ENCODE peak calls at places on chromosomes 11 and 22, in four cellular contexts. X is GM23338, B is hepatocyte, L is HCT116. K is an unnamed sample.

GRCh38 chr11:117616979-117617378 is 180.0 kb downstream of the DSCAML1 start:
- DNase-seq in X (no peak), B (no peak), L (no peak), K (no peak)

GRCh38 chr11:94400839-94401772 is at the start of gene GPR83:
- DNase-seq in X (peak), B (peak), L (no peak), K (no peak)

GRCh38 chr11:44557464-44557863 is 8.0 kb upstream of the CD82 start:
- DNase-seq in X (no peak), B (no peak), L (no peak), K (no peak)

GRCh38 chr11:113241190-113242051 is 73.0 kb upstream of the TTC12 start:
- DNase-seq in X (no peak), B (no peak), L (no peak), K (no peak)

GRCh38 chr11:93740031-93740801 is 1.1 kb downstream of the TAF1D start:
- DNase-seq in X (peak), B (peak), L (no peak), K (no peak)

GRCh38 chr11:70556884-70557741 is 158.8 kb downstream of the CTTN start:
- DNase-seq in X (no peak), B (peak), L (peak), K (no peak)

GRCh38 chr11:114250993-114251796 is 45.0 kb upstream of the NNMT start:
- DNase-seq in X (peak), B (no peak), L (no peak), K (no peak)

GRCh38 chr22:17631076-17631565 is 2.6 kb upstream of the ATP6V1E1 start:
- DNase-seq in X (no peak), B (no peak), L (no peak), K (no peak)

GRCh38 chr11:77267910-77268309 is 33.6 kb downstream of the GDPD4 start:
- DNase-seq in X (no peak), B (no peak), L (no peak), K (no peak)

GRCh38 chr11:27390959-27391326 is 27.9 kb upstream of the CCDC34 start:
- DNase-seq in X (no peak), B (no peak), L (no peak), K (no peak)

GRCh38 chr11:41245704-41246398 is 213.6 kb downstream of the LRRC4C start:
- DNase-seq in X (peak), B (no peak), L (no peak), K (no peak)

GRCh38 chr11:111913997-111914396 is 1.5 kb downstream of the HSPB2 start:
- DNase-seq in X (no peak), B (no peak), L (no peak), K (no peak)

GRCh38 chr22:22124374-22124773 is 120.2 kb upstream of the VPREB1 start:
- DNase-seq in X (no peak), B (no peak), L (no peak), K (no peak)

GRCh38 chr11:90294526-90294925 is 71.7 kb upstream of the CHORDC1 start:
- DNase-seq in X (no peak), B (no peak), L (no peak), K (no peak)

GRCh38 chr11:69088676-69089146 is 40.0 kb downstream of the TPCN2 start:
- DNase-seq in X (peak), B (peak), L (peak), K (peak)

GRCh38 chr11:2886191-2886894 is 768 bp upstream of the CDKN1C start:
- DNase-seq in X (peak), B (peak), L (no peak), K (no peak)

GRCh38 chr11:35541621-35542375 is 16.4 kb upstream of the PAMR1 start:
- DNase-seq in X (no peak), B (peak), L (no peak), K (no peak)

GRCh38 chr22:47046411-47047065 is 284.1 kb downstream of the TBC1D22A start:
- DNase-seq in X (no peak), B (no peak), L (no peak), K (no peak)

GRCh38 chr22:45889539-45890350 is 87.2 kb downstream of the WNT7B start:
- DNase-seq in X (peak), B (no peak), L (no peak), K (no peak)

GRCh38 chr11:11389238-11389637 is 36.2 kb upstream of the CSNK2A3 start:
- DNase-seq in X (no peak), B (no peak), L (no peak), K (no peak)

GRCh38 chr11:74453373-74453975 is 13.9 kb downstream of the KCNE3 start:
- DNase-seq in X (peak), B (peak), L (peak), K (no peak)

GRCh38 chr11:105000167-105000566 is 22.8 kb downstream of the CASP5 start:
- DNase-seq in X (peak), B (no peak), L (peak), K (no peak)

GRCh38 chr11:134950692-134951304 is 538.8 kb upstream of the B3GAT1 start:
- DNase-seq in X (no peak), B (no peak), L (no peak), K (no peak)

GRCh38 chr11:120793150-120793549 is 230.8 kb upstream of the TBCEL start:
- DNase-seq in X (no peak), B (no peak), L (no peak), K (no peak)

GRCh38 chr11:33775832-33776231 is 1.5 kb upstream of the FBXO3 start:
- DNase-seq in X (no peak), B (no peak), L (no peak), K (no peak)

GRCh38 chr22:21448627-21449416 is 18.4 kb upstream of the TMEM191C start:
- DNase-seq in X (no peak), B (no peak), L (no peak), K (no peak)

GRCh38 chr11:90555477-90555876 is 332.6 kb upstream of the CHORDC1 start:
- DNase-seq in X (no peak), B (no peak), L (no peak), K (no peak)

GRCh38 chr11:4865855-4866254 is 15.8 kb upstream of the OR51T1 start:
- DNase-seq in X (no peak), B (no peak), L (no peak), K (no peak)

GRCh38 chr11:62193954-62194353 is 3.9 kb downstream of the SCGB1D1 start:
- DNase-seq in X (peak), B (peak), L (no peak), K (no peak)

GRCh38 chr11:10899542-10899830 is 41.6 kb upstream of the ZBED5 start:
- DNase-seq in X (no peak), B (peak), L (no peak), K (no peak)

GRCh38 chr22:36701166-36701713 is 2.3 kb downstream of the CACNG2 start:
- DNase-seq in X (no peak), B (no peak), L (no peak), K (no peak)

GRCh38 chr11:18792066-18792591 is 531 bp upstream of the PTPN5 start:
- DNase-seq in X (peak), B (no peak), L (no peak), K (no peak)
- TF ChIP-seq EZH2 in X (no peak), B (no peak), L (no peak), K (no peak)

GRCh38 chr11:13009476-13009920 is 382 bp downstream of the RASSF10 start:
- DNase-seq in X (no peak), B (no peak), L (no peak), K (no peak)
- TF ChIP-seq EZH2 in X (no peak), B (no peak), L (no peak), K (no peak)

GRCh38 chr11:13965337-13965736 is 2.8 kb downstream of the SPON1 start:
- DNase-seq in X (peak), B (peak), L (no peak), K (no peak)

GRCh38 chr11:13963169-13963948 is 836 bp downstream of the SPON1 start:
- DNase-seq in X (peak), B (peak), L (no peak), K (no peak)

GRCh38 chr11:13964771-13965074 is 2.2 kb downstream of the SPON1 start:
- DNase-seq in X (no peak), B (no peak), L (no peak), K (no peak)

GRCh38 chr11:13962562-13963168 is at the start of gene SPON1:
- DNase-seq in X (peak), B (peak), L (no peak), K (no peak)

DNA sequence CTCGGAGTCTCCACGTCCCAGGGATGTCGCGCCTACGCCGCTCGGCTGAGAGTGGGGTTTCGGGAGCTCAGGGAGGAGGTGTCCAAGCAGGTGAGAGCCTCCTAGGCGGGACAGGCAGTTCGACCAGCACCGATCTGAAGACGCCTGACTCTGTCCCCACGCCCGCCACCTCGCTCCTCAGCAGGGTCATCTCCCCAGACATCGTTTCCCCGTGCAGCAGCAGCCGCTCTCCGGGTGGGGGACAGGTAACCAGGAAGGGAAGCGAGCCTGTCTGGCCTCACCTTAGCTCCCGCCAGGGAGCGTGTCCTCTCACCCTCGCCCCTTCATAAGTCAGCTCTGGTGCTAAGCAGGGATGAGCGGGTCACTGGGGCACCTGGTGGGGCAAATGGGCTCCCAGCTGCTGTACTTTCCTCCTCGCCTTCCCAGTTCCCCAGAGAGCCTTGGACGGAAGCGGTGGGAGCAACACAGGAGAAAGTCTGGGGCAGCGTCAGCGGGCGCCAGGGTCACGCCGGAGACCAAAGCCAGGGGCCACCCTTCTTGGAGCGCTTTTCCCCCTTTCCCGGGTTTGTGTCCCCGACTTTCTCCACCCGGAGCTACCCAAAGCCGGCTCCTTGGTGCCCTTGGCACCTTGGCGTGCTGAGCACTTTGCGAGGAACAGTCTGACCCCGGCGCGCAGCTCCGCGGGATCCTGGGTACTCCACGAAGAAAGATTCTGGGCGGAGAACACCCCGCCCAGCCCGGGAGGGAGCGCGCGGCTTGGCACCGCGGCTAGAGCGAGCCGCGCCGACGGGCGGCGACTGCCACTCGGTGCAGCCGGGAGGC is 1.6 kb downstream of the SPON1 start:
- DNase-seq in X (peak), B (peak), L (no peak), K (no peak)
- TF ChIP-seq EZH2 in X (peak), B (no peak), L (no peak), K (no peak)

DNA sequence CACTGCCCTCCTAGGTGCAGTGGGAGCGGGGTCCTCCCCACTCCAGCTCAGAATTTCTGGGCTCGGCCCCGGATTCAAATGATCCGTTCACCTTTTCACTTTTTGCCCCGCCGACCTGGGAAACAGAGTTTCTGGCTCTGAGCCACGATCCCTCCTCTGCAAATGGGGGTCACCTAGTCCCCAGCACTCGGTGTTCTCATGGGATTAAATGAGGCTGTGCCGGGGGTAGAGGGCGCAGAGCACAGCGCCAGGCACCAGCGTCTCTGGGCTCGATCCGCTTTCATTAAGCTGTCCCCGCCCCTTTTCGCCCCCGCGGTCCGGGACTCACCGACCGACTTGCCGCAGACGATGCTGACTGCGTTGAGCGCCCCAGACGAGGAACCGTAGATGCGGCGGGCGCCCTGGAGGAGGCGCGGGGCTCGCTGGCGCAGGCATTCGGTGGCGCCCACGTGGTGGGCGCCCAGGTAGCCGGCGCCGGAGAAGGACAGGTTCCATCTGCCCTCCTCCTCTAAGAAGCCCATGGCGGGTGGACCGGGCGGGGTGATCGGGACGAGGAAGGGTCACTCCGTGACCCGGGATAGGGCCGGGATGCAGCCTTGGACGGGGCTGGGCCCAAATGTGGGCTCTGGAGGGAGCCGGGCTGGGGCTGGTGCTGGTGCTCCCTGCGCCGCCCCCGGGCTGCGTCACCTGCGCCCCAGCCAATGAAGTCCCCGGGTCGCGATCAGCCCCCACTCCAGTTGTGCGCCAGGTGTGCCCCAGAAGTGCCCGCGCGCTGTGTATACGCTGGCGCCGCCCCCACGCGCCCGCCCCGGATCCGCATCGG is at the start of gene PNPLA5:
- DNase-seq in X (peak), B (peak), L (no peak), K (no peak)
- TF ChIP-seq EZH2 in X (no peak), B (peak), L (no peak), K (no peak)

DNA sequence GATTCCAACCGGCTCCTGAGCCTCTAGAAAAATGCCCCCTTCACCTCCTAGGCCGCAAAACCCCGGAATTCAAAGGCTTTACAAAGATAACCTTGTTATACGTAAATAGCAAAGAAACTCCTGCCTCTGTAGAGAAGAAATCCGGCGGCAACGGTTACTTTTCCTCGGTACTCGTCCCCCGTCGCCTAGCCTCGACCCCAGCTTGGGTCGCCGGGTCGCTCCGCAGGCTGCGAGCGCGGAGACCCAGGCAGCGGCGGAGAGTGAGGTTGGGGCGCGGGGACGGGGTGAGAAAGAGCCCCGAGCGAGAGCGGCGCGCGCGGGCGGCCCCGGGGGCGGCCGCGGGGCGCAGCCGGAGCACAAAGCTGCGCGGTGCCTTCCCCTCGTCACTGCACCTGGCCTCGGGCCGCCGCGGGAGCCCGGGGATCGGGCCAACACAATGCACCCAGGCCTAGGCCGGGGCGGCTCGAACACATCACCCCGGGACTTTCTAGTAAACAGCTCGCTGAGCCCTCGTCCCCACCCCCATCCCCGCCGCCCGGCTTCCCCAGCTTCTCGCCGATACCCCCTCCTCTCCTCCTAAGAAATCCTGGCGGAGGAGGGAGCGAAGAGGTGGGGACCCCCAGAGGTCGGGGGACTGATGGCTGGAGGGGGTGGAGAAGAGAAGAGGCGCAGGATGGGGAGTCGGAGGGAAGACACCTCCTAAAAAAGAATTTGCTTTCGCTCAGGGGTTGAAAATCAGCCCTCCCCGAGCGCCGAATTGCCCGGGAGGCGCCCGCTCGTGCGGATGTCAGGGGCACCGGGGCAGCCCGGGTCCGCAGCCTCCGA is 874 bp downstream of the MPPED2 start:
- DNase-seq in X (peak), B (peak), L (no peak), K (no peak)
- TF ChIP-seq EZH2 in X (peak), B (peak), L (no peak), K (no peak)

GRCh38 chr22:34669001-34669400 is 397.0 kb upstream of the ISX start:
- DNase-seq in X (no peak), B (no peak), L (no peak), K (no peak)
- TF ChIP-seq EZH2 in X (no peak), B (no peak), L (no peak), K (no peak)

DNA sequence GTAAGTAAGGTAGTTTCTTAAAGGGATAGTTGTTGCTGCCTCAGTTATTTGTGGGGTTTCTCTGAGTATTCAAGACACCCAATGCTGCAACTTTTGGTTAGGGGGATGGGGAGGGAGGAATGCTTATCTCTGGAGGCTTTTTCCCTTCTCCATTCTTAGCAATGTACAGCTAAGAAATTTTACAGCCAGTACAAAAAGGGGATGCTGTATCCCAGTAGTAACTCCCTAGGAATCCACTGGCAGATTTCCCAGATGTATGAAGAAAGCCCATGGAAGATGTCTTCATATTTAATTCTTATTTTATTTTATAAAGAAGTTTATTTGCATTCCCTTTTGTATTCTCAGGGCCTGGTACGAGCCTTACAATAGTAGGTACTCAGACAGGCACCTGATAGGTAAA is 154.8 kb downstream of the ENTHD1 start:
- DNase-seq in X (no peak), B (peak), L (no peak), K (no peak)
- TF ChIP-seq EZH2 in X (no peak), B (no peak), L (no peak), K (no peak)

GRCh38 chr11:123509737-123510578 is 79.9 kb downstream of the GRAMD1B start:
- DNase-seq in X (peak), B (peak), L (no peak), K (no peak)
- TF ChIP-seq EZH2 in X (no peak), B (no peak), L (no peak), K (no peak)

GRCh38 chr22:25420471-25420924 is 144.0 kb upstream of the GRK3 start:
- DNase-seq in X (no peak), B (no peak), L (no peak), K (no peak)
- TF ChIP-seq EZH2 in X (peak), B (no peak), L (no peak), K (no peak)

GRCh38 chr11:96280444-96280843 is 62.6 kb downstream of the MAML2 start:
- DNase-seq in X (no peak), B (no peak), L (no peak), K (no peak)
- TF ChIP-seq EZH2 in X (no peak), B (no peak), L (no peak), K (no peak)

K was measured in SK-N-MC.